ENCODE peak calls at places on chromosome X, in ten cellular contexts. S is cardiac muscle cell; J is H9; L is CD8-positive, alpha-beta T cell; V is OCI-LY7; D is PC-3; F is uterus; N is neural progenitor cell; R is IMR-90; U is testis. X is an unnamed sample. For H3K4me1, the result is how much of the 10 kb centered on the place peaks cover.

GRCh38 chrX:103248553-103248952 is 6.4 kb downstream of the TCEAL8 start:
- DNase-seq in U (no peak), N (no peak), F (no peak), D (peak), S (peak), J (no peak), V (peak), L (no peak), R (peak), X (no peak)

GRCh38 chrX:30302957-30303356 is 6.2 kb downstream of the NR0B1 start:
- DNase-seq in V (no peak), R (no peak), S (peak), F (no peak), L (no peak), J (no peak), N (peak), U (peak), D (peak), X (no peak)

GRCh38 chrX:115413246-115413878 is 123.8 kb downstream of the LUZP4 start:
- DNase-seq in S (no peak), L (no peak), F (no peak), J (no peak), D (peak), U (no peak), R (peak), N (no peak), V (no peak), X (no peak)

GRCh38 chrX:79081895-79082512 is 62.5 kb upstream of the GPR174 start:
- DNase-seq in F (no peak), D (peak), S (peak), V (peak), N (peak), R (peak), L (no peak), U (no peak), J (no peak), X (no peak)

GRCh38 chrX:15497865-15498264 is 2.7 kb upstream of the BMX start:
- DNase-seq in F (peak), J (peak), R (peak), D (peak), S (peak), L (peak), U (peak), V (peak), N (peak), X (no peak)

GRCh38 chrX:80335062-80335830 is 85.0 kb upstream of the TENT5D start:
- DNase-seq in L (no peak), U (peak), F (peak), D (peak), V (no peak), J (peak), S (peak), N (peak), R (no peak), X (no peak)

GRCh38 chrX:101263766-101264165 is 27.4 kb downstream of the TAF7L start:
- DNase-seq in D (no peak), U (no peak), N (no peak), F (no peak), L (no peak), R (no peak), V (no peak), J (no peak), S (no peak), X (no peak)

GRCh38 chrX:119406739-119407138 is 7.6 kb downstream of the SLC25A43 start:
- DNase-seq in N (no peak), F (no peak), D (peak), L (no peak), U (no peak), J (no peak), V (no peak), R (peak), S (no peak), X (no peak)

GRCh38 chrX:119398587-119398973 is 556 bp upstream of the SLC25A43 start:
- DNase-seq in N (no peak), S (peak), L (no peak), U (no peak), R (no peak), D (no peak), J (no peak), V (no peak), F (no peak), X (no peak)

GRCh38 chrX:105190252-105190853 is 30.1 kb downstream of the TEX13A start:
- DNase-seq in N (peak), U (peak), D (peak), L (no peak), V (peak), J (no peak), S (peak), F (no peak), R (peak), X (no peak)

GRCh38 chrX:1519022-1519497 is 17.9 kb downstream of the P2RY8 start:
- DNase-seq in S (no peak), F (no peak), R (no peak), U (no peak), N (no peak), D (no peak), J (no peak), V (no peak), L (no peak), X (no peak)

GRCh38 chrX:1108451-1109445 is 103.7 kb downstream of the CRLF2 start:
- DNase-seq in D (no peak), N (peak), U (no peak), L (no peak), J (peak), F (no peak), V (no peak), R (no peak), S (no peak), X (no peak)

GRCh38 chrX:66912417-66912816 is 273.5 kb upstream of the EDA2R start:
- DNase-seq in N (no peak), D (no peak), J (no peak), F (no peak), R (no peak), L (no peak), S (no peak), V (no peak), U (no peak), X (no peak)

GRCh38 chrX:133568109-133568508 is 152.8 kb upstream of the GPC4 start:
- DNase-seq in J (no peak), R (no peak), U (no peak), N (no peak), S (no peak), L (no peak), F (no peak), D (no peak), V (no peak), X (no peak)

GRCh38 chrX:40281341-40282005 is 183.7 kb upstream of the BCOR start:
- DNase-seq in D (no peak), V (no peak), L (no peak), F (no peak), S (no peak), R (no peak), U (no peak), J (no peak), N (no peak), X (no peak)

GRCh38 chrX:47587091-47587891 is 5.1 kb downstream of the TIMP1 start:
- DNase-seq in V (no peak), J (no peak), R (peak), D (no peak), U (no peak), F (no peak), N (no peak), L (no peak), S (no peak), X (no peak)

GRCh38 chrX:47222776-47223350 is 4.4 kb downstream of the CDK16 start:
- DNase-seq in D (no peak), L (no peak), V (no peak), U (no peak), N (peak), J (no peak), F (no peak), R (no peak), S (no peak), X (no peak)

GRCh38 chrX:73944582-73944947 is 359.4 kb upstream of the ZCCHC13 start:
- DNase-seq in V (no peak), R (peak), F (no peak), D (no peak), U (no peak), L (no peak), J (no peak), S (peak), N (peak), X (no peak)

GRCh38 chrX:140480765-140481164 is 24.1 kb downstream of the SOX3 start:
- DNase-seq in V (no peak), D (no peak), N (no peak), F (no peak), J (no peak), R (no peak), U (no peak), L (no peak), S (no peak), X (no peak)

GRCh38 chrX:64977830-64978229 is 1.6 kb upstream of the ZC4H2 start:
- DNase-seq in R (peak), J (no peak), U (no peak), V (no peak), L (no peak), D (peak), N (no peak), S (no peak), F (no peak), X (no peak)

GRCh38 chrX:115560978-115561604 is at the start of gene PLS3:
- DNase-seq in J (peak), S (peak), F (peak), L (no peak), D (peak), U (peak), R (peak), V (no peak), N (peak), X (peak)

GRCh38 chrX:149757206-149758067 is 16.4 kb upstream of the HSFX1 start:
- DNase-seq in V (no peak), J (no peak), D (no peak), S (no peak), U (no peak), N (no peak), F (no peak), L (no peak), R (no peak), X (no peak)

GRCh38 chrX:68823413-68824151 is 5.2 kb upstream of the EFNB1 start:
- DNase-seq in L (no peak), D (no peak), J (no peak), R (no peak), V (no peak), N (no peak), U (no peak), F (no peak), S (no peak), X (no peak)

GRCh38 chrX:148385471-148385870 is 114.9 kb upstream of the AFF2 start:
- DNase-seq in D (no peak), V (no peak), N (no peak), L (no peak), U (no peak), F (no peak), J (no peak), R (no peak), S (no peak), X (no peak)

GRCh38 chrX:1111543-1112300 is 100.7 kb downstream of the CRLF2 start:
- DNase-seq in V (peak), L (no peak), U (no peak), J (peak), S (no peak), R (no peak), D (no peak), F (no peak), N (peak), X (no peak)

GRCh38 chrX:9352683-9353430 is 112.0 kb upstream of the TBL1X start:
- DNase-seq in D (peak), J (no peak), N (no peak), V (peak), S (peak), F (no peak), L (no peak), R (peak), U (peak), X (no peak)

GRCh38 chrX:47513697-47514085 is 30.7 kb upstream of the ZNF41 start:
- DNase-seq in V (no peak), U (no peak), S (no peak), L (no peak), N (no peak), D (no peak), J (no peak), F (no peak), R (no peak), X (no peak)

GRCh38 chrX:137945470-137945869 is 379.5 kb downstream of the ZIC3 start:
- DNase-seq in D (no peak), N (no peak), V (no peak), U (no peak), L (no peak), J (peak), R (no peak), F (no peak), S (no peak), X (no peak)

GRCh38 chrX:139448996-139449395 is 81.5 kb upstream of the F9 start:
- DNase-seq in S (no peak), N (no peak), J (no peak), V (no peak), D (peak), F (no peak), U (no peak), L (no peak), R (no peak), X (no peak)

GRCh38 chrX:9997524-9997923 is 30.4 kb downstream of the CLDN34 start:
- DNase-seq in V (no peak), F (no peak), J (no peak), N (no peak), S (no peak), R (no peak), L (no peak), D (no peak), U (no peak), X (no peak)

GRCh38 chrX:20571611-20572010 is 304.9 kb upstream of the RPS6KA3 start:
- DNase-seq in D (peak), V (no peak), R (peak), U (no peak), F (no peak), N (peak), L (no peak), J (no peak), S (peak), X (no peak)

GRCh38 chrX:39577976-39578962 is 519.5 kb downstream of the BCOR start:
- DNase-seq in R (no peak), F (no peak), L (peak), U (no peak), D (no peak), V (peak), N (no peak), S (peak), J (no peak), X (no peak)

GRCh38 chrX:127908369-127908768 is 143.8 kb downstream of the ACTRT1 start:
- DNase-seq in F (no peak), V (no peak), U (no peak), R (no peak), S (no peak), L (no peak), J (no peak), N (no peak), D (no peak), X (no peak)

DNA sequence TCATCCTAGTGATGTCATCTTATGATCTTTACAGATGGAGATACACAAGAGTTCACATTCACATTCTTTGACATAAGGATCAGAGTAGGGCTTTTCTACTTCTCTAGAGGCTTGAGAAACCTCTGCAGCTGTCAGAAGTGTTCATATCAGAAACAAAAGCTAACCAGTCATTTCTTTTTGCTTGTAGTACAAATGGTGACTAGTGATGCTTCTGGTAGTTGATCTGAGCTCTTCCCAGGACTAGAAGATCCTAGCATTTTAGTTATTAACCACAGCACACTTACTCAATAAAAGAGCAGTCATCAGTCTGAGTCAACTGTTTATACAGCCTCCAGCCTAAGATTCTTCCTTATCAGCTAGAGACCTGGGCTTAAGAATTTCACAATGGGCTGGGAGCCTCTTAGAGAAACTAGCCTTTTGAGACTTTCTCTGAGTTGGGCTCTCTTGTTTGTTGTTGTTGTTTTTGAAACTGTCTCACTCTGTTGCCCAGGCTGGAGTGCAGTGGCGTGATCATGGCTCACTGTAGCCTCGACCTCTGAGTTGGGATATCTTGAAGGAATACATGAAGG is 84.1 kb downstream of the TMEM164 start:
- DNase-seq in S (peak), F (no peak), R (peak), N (peak), D (peak), L (no peak), J (no peak), V (no peak), U (no peak), X (no peak)
- H3K27ac ChIP-seq in S (no peak), F (no peak), R (peak), N (no peak), D (peak), L (no peak), J (no peak), V (no peak), U (no peak), X (peak)

GRCh38 chrX:69932323-69932722 is 117.4 kb downstream of the AWAT2 start:
- DNase-seq in F (no peak), D (no peak), U (no peak), S (no peak), L (no peak), N (no peak), R (no peak), J (no peak), V (no peak), X (no peak)
- TF ChIP-seq CTCF in F (no peak), D (no peak), U (no peak), S (no peak), L (no peak), N (no peak), R (no peak), J (no peak), V (no peak), X (no peak)

GRCh38 chrX:125620715-125621587 is 301.3 kb downstream of the TEX13C start:
- DNase-seq in R (no peak), J (no peak), L (no peak), S (no peak), F (no peak), N (no peak), V (no peak), U (no peak), D (no peak), X (no peak)

GRCh38 chrX:125622899-125623298 is 303.2 kb downstream of the TEX13C start:
- DNase-seq in D (no peak), V (no peak), J (no peak), N (no peak), F (no peak), L (no peak), S (no peak), R (no peak), U (no peak), X (no peak)

DNA sequence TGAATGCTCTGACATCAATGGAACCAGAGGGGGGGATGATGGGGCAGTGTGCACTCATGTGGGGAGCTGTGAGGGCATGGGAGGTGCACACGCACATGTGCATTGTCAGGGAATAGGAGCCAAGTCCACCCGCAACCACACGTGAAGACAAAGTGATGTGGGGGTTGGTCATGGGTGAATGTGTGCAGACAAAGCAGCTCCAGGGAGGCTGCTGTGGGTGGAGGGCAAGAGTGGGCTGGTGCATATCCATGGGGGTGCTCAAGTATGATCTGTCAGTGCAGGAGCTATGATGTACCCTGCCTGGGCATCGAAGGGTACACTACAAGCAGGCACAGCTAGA is 301.9 kb downstream of the TEX13C start:
- DNase-seq in R (no peak), N (no peak), U (no peak), S (no peak), L (no peak), F (no peak), J (no peak), V (no peak), D (no peak), X (no peak)
- H3K4me1 ChIP-seq in R (under half), N (under half), U (under half), S (under half), L (under half), F (under half), J (under half), V (under half), D (under half), X (under half)

GRCh38 chrX:14497184-14497666 is 32.1 kb upstream of the GLRA2 start:
- DNase-seq in L (no peak), J (no peak), N (no peak), D (no peak), S (peak), U (no peak), R (peak), V (no peak), F (no peak), X (no peak)
- H3K27ac ChIP-seq in L (peak), J (no peak), N (no peak), D (no peak), S (no peak), U (no peak), R (no peak), V (no peak), F (peak), X (no peak)

DNA sequence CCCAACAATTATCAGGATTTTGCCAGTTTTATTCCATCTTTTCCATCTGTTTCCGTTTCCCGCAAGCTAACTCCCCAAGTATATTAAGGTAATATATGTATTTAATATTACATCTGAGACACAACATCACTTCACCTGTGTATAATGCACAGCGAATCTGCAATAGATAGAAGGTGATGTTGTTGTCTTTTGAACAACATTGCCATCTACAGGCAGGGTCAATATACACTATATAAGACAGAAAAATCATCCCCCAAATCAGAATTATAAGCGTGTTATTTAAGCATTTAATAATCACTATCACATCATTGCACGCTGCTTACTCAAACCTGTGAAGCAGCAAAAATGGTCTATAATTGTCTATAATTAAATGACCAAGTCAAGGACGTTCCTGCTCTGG is 1115.5 kb downstream of the NLGN4X start:
- DNase-seq in D (peak), R (no peak), S (no peak), L (no peak), F (no peak), J (no peak), N (peak), U (no peak), V (peak), X (no peak)
- TF ChIP-seq CTCF in D (peak), R (no peak), S (no peak), L (no peak), F (no peak), J (peak), N (peak), U (no peak), V (peak), X (peak)

GRCh38 chrX:43716696-43717095 is 60.6 kb downstream of the MAOA start:
- DNase-seq in R (no peak), J (no peak), D (peak), S (no peak), V (no peak), U (no peak), N (no peak), L (no peak), F (no peak), X (no peak)

GRCh38 chrX:43717161-43717560 is 61.1 kb downstream of the MAOA start:
- DNase-seq in N (no peak), R (no peak), D (peak), F (no peak), S (no peak), U (no peak), L (no peak), V (no peak), J (no peak), X (no peak)

GRCh38 chrX:43718081-43718480 is 62.0 kb downstream of the MAOA start:
- DNase-seq in S (no peak), D (peak), F (no peak), V (no peak), J (no peak), L (no peak), U (no peak), N (no peak), R (no peak), X (no peak)

GRCh38 chrX:43718546-43718945 is 62.4 kb downstream of the MAOA start:
- DNase-seq in N (no peak), V (no peak), L (no peak), S (no peak), D (peak), R (no peak), F (no peak), U (no peak), J (no peak), X (no peak)

GRCh38 chrX:43716144-43716543 is 60.0 kb downstream of the MAOA start:
- DNase-seq in J (no peak), R (no peak), V (no peak), U (no peak), N (no peak), L (no peak), F (no peak), S (no peak), D (no peak), X (no peak)
- H3K4me1 ChIP-seq in J (under half), R (under half), V (under half), U (under half), N (under half), L (under half), F (under half), S (under half), D (under half), X (under half)

GRCh38 chrX:21973321-21974010 is 33.0 kb downstream of the SMS start:
- DNase-seq in D (peak), F (no peak), U (no peak), S (no peak), N (no peak), J (no peak), R (no peak), L (no peak), V (no peak), X (no peak)
- H3K27ac ChIP-seq in D (peak), F (peak), U (no peak), S (peak), N (no peak), J (no peak), R (peak), L (no peak), V (no peak), X (peak)